ENCODE peak calls at places on chromosomes 3 and 15, in seven cellular contexts. One of them, this sample, is unnamed.

GRCh38 chr3:144106970-144107369 is 135.3 kb downstream of the DIPK2A start:
- DNase-seq in nucleus accumbens: no peak
- DNase-seq in NCI-H1694: no peak
- DNase-seq in thoracic aorta: no peak
- DNase-seq in HL-60: no peak
- DNase-seq in hippocampal formation: no peak
- DNase-seq in effector CD4-positive, alpha-beta T cell: no peak
- DNase-seq in this sample: no peak

GRCh38 chr15:80482686-80483085 is 78.5 kb downstream of the ARNT2 start:
- DNase-seq in effector CD4-positive, alpha-beta T cell: no peak
- DNase-seq in hippocampal formation: no peak
- DNase-seq in HL-60: no peak
- DNase-seq in nucleus accumbens: no peak
- DNase-seq in NCI-H1694: no peak
- DNase-seq in thoracic aorta: no peak
- DNase-seq in this sample: no peak

GRCh38 chr15:37058316-37058985 is 41.9 kb downstream of the MEIS2 start:
- DNase-seq in hippocampal formation: no peak
- DNase-seq in NCI-H1694: no peak
- DNase-seq in thoracic aorta: no peak
- DNase-seq in HL-60: no peak
- DNase-seq in effector CD4-positive, alpha-beta T cell: no peak
- DNase-seq in nucleus accumbens: no peak
- DNase-seq in this sample: no peak

GRCh38 chr3:129005526-129006303 is 4.6 kb downstream of the EFCC1 start:
- DNase-seq in hippocampal formation: no peak
- DNase-seq in HL-60: no peak
- DNase-seq in thoracic aorta: no peak
- DNase-seq in NCI-H1694: no peak
- DNase-seq in effector CD4-positive, alpha-beta T cell: no peak
- DNase-seq in nucleus accumbens: no peak
- DNase-seq in this sample: no peak

GRCh38 chr15:98513428-98513991 is 134.8 kb upstream of the IGF1R start:
- DNase-seq in thoracic aorta: no peak
- DNase-seq in hippocampal formation: no peak
- DNase-seq in nucleus accumbens: no peak
- DNase-seq in HL-60: no peak
- DNase-seq in effector CD4-positive, alpha-beta T cell: no peak
- DNase-seq in NCI-H1694: no peak
- DNase-seq in this sample: no peak

GRCh38 chr3:141305436-141305835 is 62.9 kb upstream of the ZBTB38 start:
- DNase-seq in thoracic aorta: no peak
- DNase-seq in effector CD4-positive, alpha-beta T cell: no peak
- DNase-seq in HL-60: no peak
- DNase-seq in hippocampal formation: no peak
- DNase-seq in nucleus accumbens: no peak
- DNase-seq in NCI-H1694: no peak
- DNase-seq in this sample: no peak

GRCh38 chr3:86986666-86987420 is 4.1 kb downstream of the VGLL3 start:
- DNase-seq in HL-60: no peak
- DNase-seq in NCI-H1694: no peak
- DNase-seq in hippocampal formation: no peak
- DNase-seq in thoracic aorta: no peak
- DNase-seq in nucleus accumbens: no peak
- DNase-seq in effector CD4-positive, alpha-beta T cell: no peak
- DNase-seq in this sample: no peak

GRCh38 chr3:11117591-11117990 is 36.7 kb upstream of the HRH1 start:
- DNase-seq in NCI-H1694: no peak
- DNase-seq in hippocampal formation: no peak
- DNase-seq in HL-60: no peak
- DNase-seq in thoracic aorta: no peak
- DNase-seq in effector CD4-positive, alpha-beta T cell: no peak
- DNase-seq in nucleus accumbens: no peak
- DNase-seq in this sample: no peak

GRCh38 chr3:111723293-111723963 is 128.3 kb upstream of the ZBED2 start:
- DNase-seq in NCI-H1694: no peak
- DNase-seq in HL-60: no peak
- DNase-seq in hippocampal formation: no peak
- DNase-seq in thoracic aorta: no peak
- DNase-seq in effector CD4-positive, alpha-beta T cell: no peak
- DNase-seq in nucleus accumbens: no peak
- DNase-seq in this sample: peak; percentile 66

GRCh38 chr3:173128633-173129032 is 12.4 kb downstream of the SPATA16 start:
- DNase-seq in HL-60: no peak
- DNase-seq in NCI-H1694: no peak
- DNase-seq in hippocampal formation: no peak
- DNase-seq in thoracic aorta: no peak
- DNase-seq in nucleus accumbens: no peak
- DNase-seq in effector CD4-positive, alpha-beta T cell: no peak
- DNase-seq in this sample: no peak

GRCh38 chr3:26623409-26624208 is 1.0 kb downstream of the LRRC3B start:
- DNase-seq in effector CD4-positive, alpha-beta T cell: no peak
- DNase-seq in hippocampal formation: no peak
- DNase-seq in thoracic aorta: no peak
- DNase-seq in HL-60: no peak
- DNase-seq in nucleus accumbens: no peak
- DNase-seq in NCI-H1694: no peak
- DNase-seq in this sample: no peak

GRCh38 chr3:191336833-191337232 is 6.5 kb upstream of the UTS2B start:
- DNase-seq in hippocampal formation: no peak
- DNase-seq in effector CD4-positive, alpha-beta T cell: no peak
- DNase-seq in nucleus accumbens: no peak
- DNase-seq in thoracic aorta: no peak
- DNase-seq in NCI-H1694: no peak
- DNase-seq in HL-60: no peak
- DNase-seq in this sample: no peak

GRCh38 chr3:124768812-124769211 is 38.6 kb downstream of the UMPS start:
- DNase-seq in hippocampal formation: no peak
- DNase-seq in thoracic aorta: no peak
- DNase-seq in nucleus accumbens: no peak
- DNase-seq in effector CD4-positive, alpha-beta T cell: no peak
- DNase-seq in NCI-H1694: no peak
- DNase-seq in HL-60: no peak
- DNase-seq in this sample: no peak

GRCh38 chr3:128081846-128082245 is 29.6 kb downstream of the SEC61A1 start:
- DNase-seq in nucleus accumbens: no peak
- DNase-seq in effector CD4-positive, alpha-beta T cell: no peak
- DNase-seq in HL-60: no peak
- DNase-seq in hippocampal formation: no peak
- DNase-seq in NCI-H1694: no peak
- DNase-seq in thoracic aorta: no peak
- DNase-seq in this sample: no peak

GRCh38 chr3:108406661-108407206 is 103.7 kb downstream of the MYH15 start:
- DNase-seq in thoracic aorta: no peak
- DNase-seq in NCI-H1694: no peak
- DNase-seq in hippocampal formation: peak; percentile 63
- DNase-seq in nucleus accumbens: no peak
- DNase-seq in HL-60: peak; percentile 62
- DNase-seq in effector CD4-positive, alpha-beta T cell: peak; percentile 5
- DNase-seq in this sample: no peak